ENCODE peak calls at places on chromosome 3, in six cellular contexts. U is CD8-positive, alpha-beta T cell; L is bronchial epithelial cell; G is Caco-2; H is GM12878; R is left ventricle myocardium inferior. Q is an unnamed sample. For H3K36me3, the result is how much of the 10 kb centered on the place peaks cover.

GRCh38 chr3:17195856-17196604 is 311.3 kb downstream of the PLCL2 start:
- DNase-seq in L (peak), R (no peak), G (no peak), H (peak), U (no peak), Q (no peak)

GRCh38 chr3:44289882-44290462 is 48.3 kb downstream of the TOPAZ1 start:
- DNase-seq in G (no peak), L (peak), H (no peak), U (no peak), R (no peak), Q (no peak)

GRCh38 chr3:7410782-7411181 is 549.9 kb downstream of the GRM7 start:
- DNase-seq in H (no peak), U (no peak), L (no peak), R (no peak), G (no peak), Q (no peak)

GRCh38 chr3:156217674-156218352 is 97.4 kb downstream of the KCNAB1 start:
- DNase-seq in U (no peak), L (peak), R (no peak), G (no peak), H (no peak), Q (peak)

GRCh38 chr3:126293370-126294082 is 63.7 kb downstream of the KLF15 start:
- DNase-seq in G (no peak), U (no peak), R (peak), L (peak), H (no peak), Q (peak)

GRCh38 chr3:12758025-12758830 is 831 bp downstream of the TMEM40 start:
- DNase-seq in R (peak), G (no peak), L (peak), U (no peak), H (no peak), Q (peak)

GRCh38 chr3:185718736-185719456 is 105.9 kb downstream of the IGF2BP2 start:
- DNase-seq in G (no peak), R (no peak), H (no peak), L (no peak), U (no peak), Q (no peak)

GRCh38 chr3:48630407-48630806 is 4.9 kb downstream of the SLC26A6 start:
- DNase-seq in H (no peak), U (no peak), G (no peak), R (no peak), L (no peak), Q (no peak)

GRCh38 chr3:172195393-172195754 is 156.0 kb downstream of the FNDC3B start:
- DNase-seq in R (no peak), U (no peak), G (no peak), H (no peak), L (no peak), Q (no peak)

GRCh38 chr3:139672247-139672646 is 5.5 kb downstream of the NMNAT3 start:
- DNase-seq in U (no peak), L (no peak), H (no peak), G (no peak), R (no peak), Q (no peak)

GRCh38 chr3:105835606-105836005 is 33.2 kb downstream of the CBLB start:
- DNase-seq in R (no peak), G (no peak), L (no peak), U (no peak), H (no peak), Q (no peak)

GRCh38 chr3:139534992-139535879 is 4.3 kb downstream of the RBP1 start:
- DNase-seq in U (no peak), R (peak), H (no peak), L (peak), G (peak), Q (peak)

GRCh38 chr3:8233938-8234337 is 267.7 kb upstream of the LMCD1 start:
- DNase-seq in U (no peak), L (no peak), G (no peak), H (no peak), R (no peak), Q (no peak)

GRCh38 chr3:124227150-124227630 is 235.3 kb upstream of the ROPN1 start:
- DNase-seq in L (no peak), H (no peak), G (no peak), R (no peak), U (no peak), Q (no peak)

GRCh38 chr3:31815006-31815405 is 166.1 kb downstream of the OSBPL10 start:
- DNase-seq in R (no peak), U (no peak), L (no peak), G (no peak), H (no peak), Q (no peak)

GRCh38 chr3:184229424-184230080 is at the start of gene VWA5B2:
- DNase-seq in L (peak), R (peak), H (no peak), U (peak), G (peak), Q (no peak)
- H3K4me3 ChIP-seq in L (no peak), R (peak), H (peak), U (peak), G (peak), Q (peak)

DNA sequence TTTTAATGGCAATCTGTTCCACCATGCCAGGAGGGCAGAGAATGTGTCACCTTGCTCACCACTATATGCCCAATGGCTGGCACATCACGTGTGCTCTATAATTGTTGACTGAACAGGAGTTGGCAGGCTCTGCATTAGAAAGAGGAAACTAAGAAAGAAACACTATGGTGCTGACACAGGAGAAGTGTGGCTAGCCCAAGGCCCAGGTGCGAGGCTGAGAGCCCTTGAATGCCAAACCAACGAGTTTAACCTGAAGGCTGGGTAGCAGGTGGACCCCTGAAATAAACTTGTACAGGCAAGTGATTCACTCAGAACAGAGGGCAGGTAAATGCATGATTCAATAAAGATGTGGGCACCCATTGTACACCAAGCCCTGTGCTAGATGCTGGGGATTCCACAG is 2.4 kb downstream of the CHCHD4 start:
- DNase-seq in H (no peak), R (no peak), L (no peak), G (no peak), U (no peak), Q (no peak)
- H3K36me3 ChIP-seq in H (under half), R (under half), L (under half), G (under half), U (under half), Q (under half)

GRCh38 chr3:59985643-59986200 is 935.9 kb upstream of the CFAP20DC start:
- DNase-seq in U (no peak), L (no peak), H (no peak), G (no peak), R (no peak), Q (no peak)
- H3K4me3 ChIP-seq in U (no peak), L (no peak), H (no peak), G (no peak), R (no peak), Q (no peak)

GRCh38 chr3:191373327-191373726 is 43.0 kb upstream of the UTS2B start:
- DNase-seq in R (no peak), L (no peak), G (no peak), H (no peak), U (no peak), Q (no peak)
- H3K36me3 ChIP-seq in R (under half), L (under half), G (under half), H (under half), U (under half), Q (under half)

Q was measured in brain microvascular endothelial cell.